ENCODE peak calls at places on chromosomes 12 and 14, in seven cellular contexts. G is heart right ventricle; W is body of pancreas; S is RWPE2; U is Panc1; A is IMR-90; H is CD8-positive, alpha-beta T cell. N is an unnamed sample. For H3K4me1 and H3K27me3, the result is how much of the 10 kb centered on the place peaks cover.

GRCh38 chr12:100706029-100706428 is 88.5 kb upstream of the ANO4 start:
- DNase-seq in S (peak), A (peak), W (no peak), U (no peak), G (no peak), H (no peak), N (peak)

GRCh38 chr12:53530056-53530455 is 22.8 kb upstream of the NPFF start:
- DNase-seq in G (no peak), A (no peak), U (no peak), W (no peak), H (no peak), S (no peak), N (no peak)

GRCh38 chr12:111413442-111414086 is 7.8 kb downstream of the SH2B3 start:
- DNase-seq in G (peak), H (no peak), S (no peak), U (no peak), A (peak), W (no peak), N (no peak)

GRCh38 chr14:54591461-54592245 is 24.7 kb downstream of the SAMD4A start:
- DNase-seq in A (no peak), H (no peak), U (no peak), S (no peak), G (no peak), W (no peak), N (peak)

GRCh38 chr12:23002381-23002780 is 377.4 kb downstream of the ETNK1 start:
- DNase-seq in H (no peak), U (no peak), A (no peak), S (no peak), G (no peak), W (no peak), N (no peak)

GRCh38 chr14:78933948-78934524 is 763.9 kb downstream of the NRXN3 start:
- DNase-seq in S (no peak), H (no peak), W (no peak), A (peak), G (no peak), U (no peak), N (no peak)

GRCh38 chr12:94875525-94875924 is 128.0 kb downstream of the NDUFA12 start:
- DNase-seq in A (no peak), H (no peak), G (no peak), U (peak), S (no peak), W (no peak), N (peak)

GRCh38 chr12:106138646-106139421 is at the start of gene NUAK1:
- DNase-seq in U (no peak), G (peak), A (peak), W (peak), H (no peak), S (no peak), N (no peak)

GRCh38 chr12:25976289-25976688 is 17.8 kb downstream of the RASSF8 start:
- DNase-seq in G (no peak), S (no peak), H (no peak), A (no peak), W (no peak), U (no peak), N (no peak)

GRCh38 chr12:116818948-116819832 is 62.1 kb downstream of the HRK start:
- DNase-seq in U (peak), W (peak), A (peak), H (peak), S (peak), G (peak), N (peak)

GRCh38 chr14:35390577-35391387 is 13.8 kb downstream of the NFKBIA start:
- DNase-seq in S (no peak), W (no peak), H (peak), U (no peak), G (no peak), A (no peak), N (peak)

GRCh38 chr14:56147980-56148901 is 30.0 kb downstream of the PELI2 start:
- DNase-seq in U (no peak), A (no peak), H (no peak), W (no peak), S (no peak), G (no peak), N (no peak)
- H3K4me1 ChIP-seq in U (under half), A (under half), H (under half), W (half or more), S (under half), G (under half), N (under half)

GRCh38 chr12:3973269-3973884 is 100.2 kb upstream of the PARP11 start:
- DNase-seq in W (no peak), H (no peak), U (no peak), S (no peak), A (no peak), G (no peak), N (no peak)

GRCh38 chr12:3972576-3972975 is 99.4 kb upstream of the PARP11 start:
- DNase-seq in U (no peak), H (peak), A (no peak), S (no peak), G (no peak), W (no peak), N (no peak)

GRCh38 chr12:3975652-3976051 is 102.5 kb upstream of the PARP11 start:
- DNase-seq in U (no peak), S (no peak), A (no peak), W (no peak), G (no peak), H (no peak), N (no peak)

GRCh38 chr12:3976351-3976938 is 103.2 kb upstream of the PARP11 start:
- DNase-seq in A (no peak), H (no peak), G (no peak), S (no peak), U (no peak), W (no peak), N (no peak)

DNA sequence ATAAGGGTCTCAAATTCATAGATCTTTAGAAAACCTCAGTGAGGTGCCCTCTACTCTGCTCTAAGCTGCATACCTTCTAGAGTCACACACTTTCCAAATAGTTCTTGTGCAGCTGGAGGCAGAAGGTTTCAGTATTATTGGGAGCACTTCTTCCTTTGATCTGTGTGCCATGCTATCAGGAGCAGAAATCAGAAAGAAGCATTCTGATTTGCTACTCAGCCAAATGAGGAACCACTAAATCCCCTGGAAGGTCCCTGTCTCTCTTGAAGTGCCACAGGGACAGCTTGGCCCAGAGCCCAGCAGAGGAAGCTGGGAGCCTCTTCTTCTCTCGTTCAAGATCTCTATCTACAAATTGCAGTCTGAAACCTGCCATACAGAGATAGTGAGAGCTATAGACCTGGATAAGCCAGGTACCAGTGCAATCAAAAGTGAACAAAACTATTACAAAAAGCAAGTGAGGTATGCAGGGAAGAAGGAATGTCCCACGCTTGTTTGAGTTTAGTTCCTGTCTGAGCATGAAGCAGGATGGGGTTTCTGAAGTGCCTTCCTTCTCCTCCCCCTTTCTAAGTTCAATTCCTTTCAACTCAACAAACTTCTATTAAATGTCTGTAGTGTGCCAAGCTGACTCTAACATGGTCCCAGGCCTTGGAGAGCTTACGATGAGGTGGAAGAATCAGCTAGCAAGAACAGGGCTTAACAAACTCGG is 100.9 kb upstream of the PARP11 start:
- DNase-seq in G (no peak), U (no peak), S (no peak), W (no peak), H (no peak), A (no peak), N (peak)
- TF ChIP-seq CTCF in G (no peak), U (no peak), S (no peak), W (no peak), H (no peak), A (no peak), N (no peak)

GRCh38 chr12:52350786-52351185 is 16.5 kb downstream of the KRT85 start:
- DNase-seq in A (no peak), U (no peak), S (no peak), G (no peak), H (no peak), W (no peak), N (no peak)
- H3K27me3 ChIP-seq in A (half or more), U (under half), S (under half), G (under half), H (under half), W (under half), N (under half)

GRCh38 chr12:6328045-6328779 is 13.7 kb downstream of the TNFRSF1A start:
- DNase-seq in U (no peak), A (no peak), W (no peak), H (no peak), S (no peak), G (no peak), N (no peak)
- H3K4me1 ChIP-seq in U (under half), A (under half), W (under half), H (half or more), S (under half), G (half or more), N (under half)

GRCh38 chr12:90008277-90008676 is 299.6 kb upstream of the ATP2B1 start:
- DNase-seq in H (no peak), S (no peak), U (no peak), W (no peak), A (no peak), G (no peak), N (no peak)

GRCh38 chr12:90010089-90010488 is 301.5 kb upstream of the ATP2B1 start:
- DNase-seq in H (no peak), U (no peak), S (no peak), W (no peak), G (no peak), A (peak), N (no peak)

GRCh38 chr12:90017316-90017715 is 308.7 kb upstream of the ATP2B1 start:
- DNase-seq in W (no peak), G (no peak), S (no peak), A (no peak), U (no peak), H (no peak), N (no peak)

GRCh38 chr12:90015228-90015627 is 306.6 kb upstream of the ATP2B1 start:
- DNase-seq in A (peak), U (no peak), W (no peak), G (no peak), H (no peak), S (no peak), N (peak)

GRCh38 chr12:90013409-90013808 is 304.8 kb upstream of the ATP2B1 start:
- DNase-seq in H (no peak), G (no peak), A (peak), U (peak), S (no peak), W (no peak), N (no peak)
- TF ChIP-seq CTCF in H (peak), G (no peak), A (peak), U (peak), S (peak), W (no peak), N (peak)

DNA sequence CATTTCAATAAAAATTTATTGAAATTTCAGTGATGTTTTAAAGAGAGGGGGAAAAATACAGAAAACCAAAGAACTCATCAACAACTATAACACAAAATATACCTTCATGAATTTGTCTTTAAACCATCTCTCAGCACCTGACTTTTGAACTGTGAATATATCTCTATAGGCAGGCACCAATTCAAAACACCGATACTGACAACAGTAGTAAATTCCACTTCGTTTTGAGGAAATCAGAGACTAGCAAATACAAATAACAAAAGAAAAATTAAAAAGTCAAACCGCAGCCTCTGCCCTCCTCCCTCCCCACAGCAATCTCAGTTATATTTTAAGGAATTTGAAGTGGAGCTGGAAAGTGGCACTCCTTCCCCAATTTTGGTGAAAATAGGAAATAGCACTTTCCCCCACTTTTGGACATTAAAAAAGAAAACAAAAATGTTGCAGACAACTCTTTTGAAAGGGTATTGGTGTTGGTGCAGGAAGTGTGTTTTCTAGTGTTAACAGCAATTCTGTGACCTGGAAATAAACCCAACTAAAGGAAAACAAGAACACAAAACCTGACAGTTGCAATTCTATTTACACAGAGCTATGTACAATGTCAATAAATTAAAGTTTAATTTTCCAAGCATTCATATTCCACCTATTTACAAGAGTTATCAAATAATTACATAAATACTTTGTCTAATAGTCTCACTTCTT is 13.6 kb downstream of the TBX3 start:
- DNase-seq in G (no peak), A (no peak), H (no peak), S (no peak), W (no peak), U (no peak), N (no peak)
- H3K27me3 ChIP-seq in G (half or more), A (under half), H (under half), S (under half), W (under half), U (under half), N (under half)